ENCODE peak calls at places on chromosomes 5 and 9, in eight cellular contexts. Y, E, U, Q, H, G, K and M are unnamed samples.

GRCh38 chr9:20092560-20092959 is 303.7 kb upstream of the SLC24A2 start:
- DNase-seq in Y (no peak), E (no peak), U (no peak), Q (no peak), H (no peak), G (no peak), K (no peak), M (no peak)

GRCh38 chr5:115501457-115501856 is 43.1 kb downstream of the FEM1C start:
- DNase-seq in Y (no peak), E (no peak), U (no peak), Q (no peak), H (no peak), G (peak), K (no peak), M (no peak)

GRCh38 chr5:180104131-180104530 is 32.6 kb upstream of the RNF130 start:
- DNase-seq in Y (no peak), E (peak), U (no peak), Q (no peak), H (no peak), G (no peak), K (no peak), M (no peak)

GRCh38 chr9:591292-591691 is 250.2 kb upstream of the DMRT1 start:
- DNase-seq in Y (no peak), E (no peak), U (no peak), Q (peak), H (peak), G (peak), K (no peak), M (peak)

GRCh38 chr9:13033959-13034695 is 245.4 kb downstream of the MPDZ start:
- DNase-seq in Y (peak), E (peak), U (peak), Q (peak), H (peak), G (peak), K (no peak), M (peak)

GRCh38 chr5:151733727-151734408 is 24.6 kb downstream of the ATOX1 start:
- DNase-seq in Y (no peak), E (no peak), U (no peak), Q (no peak), H (no peak), G (no peak), K (no peak), M (peak)

GRCh38 chr5:38443390-38443789 is 113.1 kb downstream of the LIFR start:
- DNase-seq in Y (no peak), E (no peak), U (no peak), Q (no peak), H (no peak), G (no peak), K (no peak), M (no peak)

GRCh38 chr9:134059661-134060395 is 8.0 kb downstream of the BRD3 start:
- DNase-seq in Y (peak), E (peak), U (no peak), Q (no peak), H (peak), G (peak), K (peak), M (no peak)

GRCh38 chr5:67530609-67531255 is 334.1 kb upstream of the CD180 start:
- DNase-seq in Y (no peak), E (no peak), U (peak), Q (no peak), H (no peak), G (no peak), K (no peak), M (no peak)

GRCh38 chr9:82202808-82203207 is 214.2 kb downstream of the SPATA31D1 start:
- DNase-seq in Y (no peak), E (no peak), U (peak), Q (no peak), H (no peak), G (no peak), K (no peak), M (peak)

GRCh38 chr5:98763001-98763630 is 10.3 kb upstream of the RGMB start:
- DNase-seq in Y (no peak), E (no peak), U (peak), Q (no peak), H (no peak), G (no peak), K (no peak), M (peak)

GRCh38 chr5:172343741-172344140 is 60.2 kb upstream of the UBTD2 start:
- DNase-seq in Y (no peak), E (no peak), U (no peak), Q (no peak), H (no peak), G (no peak), K (no peak), M (no peak)

GRCh38 chr5:181100121-181101015 is 30.6 kb downstream of the OR2V1 start:
- DNase-seq in Y (no peak), E (no peak), U (no peak), Q (no peak), H (no peak), G (no peak), K (no peak), M (no peak)

GRCh38 chr5:38013107-38013506 is 173.3 kb upstream of the GDNF start:
- DNase-seq in Y (no peak), E (no peak), U (no peak), Q (no peak), H (no peak), G (no peak), K (no peak), M (no peak)

GRCh38 chr9:121883281-121884056 is 209.6 kb downstream of the TTLL11 start:
- DNase-seq in Y (no peak), E (peak), U (no peak), Q (no peak), H (no peak), G (no peak), K (no peak), M (peak)

GRCh38 chr5:128669803-128670202 is 131.8 kb upstream of the FBN2 start:
- DNase-seq in Y (no peak), E (no peak), U (no peak), Q (peak), H (no peak), G (no peak), K (no peak), M (no peak)

GRCh38 chr9:113361304-113362018 is 12.1 kb downstream of the BSPRY start:
- DNase-seq in Y (no peak), E (peak), U (peak), Q (no peak), H (no peak), G (no peak), K (no peak), M (peak)

GRCh38 chr5:83927140-83927733 is 206.6 kb upstream of the HAPLN1 start:
- DNase-seq in Y (peak), E (peak), U (peak), Q (peak), H (peak), G (peak), K (peak), M (peak)

GRCh38 chr5:3098821-3099220 is 347.3 kb upstream of the IRX2 start:
- DNase-seq in Y (no peak), E (no peak), U (no peak), Q (no peak), H (no peak), G (no peak), K (no peak), M (no peak)

GRCh38 chr9:130936285-130937117 is 2.5 kb downstream of the FIBCD1 start:
- DNase-seq in Y (no peak), E (no peak), U (peak), Q (peak), H (peak), G (no peak), K (no peak), M (peak)

GRCh38 chr5:68544091-68544655 is 328.6 kb downstream of the PIK3R1 start:
- DNase-seq in Y (no peak), E (no peak), U (no peak), Q (no peak), H (no peak), G (no peak), K (no peak), M (no peak)

GRCh38 chr5:78907255-78907886 is 77.7 kb downstream of the ARSB start:
- DNase-seq in Y (peak), E (no peak), U (peak), Q (no peak), H (no peak), G (peak), K (peak), M (peak)

GRCh38 chr5:73482383-73483193 is 15.7 kb upstream of the BTF3 start:
- DNase-seq in Y (no peak), E (no peak), U (peak), Q (no peak), H (no peak), G (no peak), K (no peak), M (peak)

GRCh38 chr9:136572003-136572595 is 26.3 kb upstream of the NOTCH1 start:
- DNase-seq in Y (no peak), E (no peak), U (peak), Q (peak), H (no peak), G (peak), K (no peak), M (peak)

GRCh38 chr5:67431191-67431590 is 234.6 kb upstream of the CD180 start:
- DNase-seq in Y (no peak), E (no peak), U (peak), Q (no peak), H (no peak), G (no peak), K (no peak), M (peak)

GRCh38 chr9:134328341-134328840 is 2.1 kb downstream of the RXRA start:
- DNase-seq in Y (no peak), E (no peak), U (peak), Q (no peak), H (peak), G (peak), K (no peak), M (peak)

GRCh38 chr9:92236915-92237314 is 56.6 kb downstream of the IARS1 start:
- DNase-seq in Y (no peak), E (no peak), U (no peak), Q (no peak), H (no peak), G (no peak), K (no peak), M (no peak)

GRCh38 chr5:101897914-101898313 is 398.2 kb downstream of the SLCO4C1 start:
- DNase-seq in Y (no peak), E (no peak), U (no peak), Q (peak), H (no peak), G (no peak), K (no peak), M (no peak)

GRCh38 chr9:124304285-124304684 is 46.5 kb downstream of the NEK6 start:
- DNase-seq in Y (no peak), E (no peak), U (no peak), Q (no peak), H (no peak), G (no peak), K (no peak), M (no peak)

GRCh38 chr9:27086818-27087680 is 22.0 kb upstream of the TEK start:
- DNase-seq in Y (no peak), E (no peak), U (peak), Q (no peak), H (no peak), G (no peak), K (no peak), M (peak)

GRCh38 chr5:147835386-147835798 is 3.9 kb upstream of the SPINK1 start:
- DNase-seq in Y (no peak), E (no peak), U (peak), Q (peak), H (no peak), G (no peak), K (no peak), M (no peak)

GRCh38 chr5:139711067-139711851 is 63.1 kb downstream of the CXXC5 start:
- DNase-seq in Y (no peak), E (no peak), U (no peak), Q (peak), H (peak), G (peak), K (peak), M (peak)

GRCh38 chr9:137688725-137689124 is 69.9 kb downstream of the EHMT1 start:
- DNase-seq in Y (no peak), E (no peak), U (no peak), Q (no peak), H (no peak), G (no peak), K (no peak), M (no peak)

GRCh38 chr5:7867260-7867659 is 1.6 kb downstream of the FASTKD3 start:
- DNase-seq in Y (no peak), E (no peak), U (no peak), Q (no peak), H (no peak), G (no peak), K (no peak), M (no peak)

GRCh38 chr5:149407331-149408251 is 28.5 kb upstream of the IL17B start:
- DNase-seq in Y (no peak), E (no peak), U (no peak), Q (no peak), H (no peak), G (no peak), K (no peak), M (peak)

GRCh38 chr5:150172147-150172546 is 5.6 kb downstream of the CDX1 start:
- DNase-seq in Y (no peak), E (no peak), U (peak), Q (no peak), H (no peak), G (no peak), K (no peak), M (peak)

GRCh38 chr9:84343111-84343521 is 2.6 kb upstream of the SLC28A3 start:
- DNase-seq in Y (no peak), E (no peak), U (no peak), Q (no peak), H (no peak), G (no peak), K (no peak), M (peak)

GRCh38 chr9:114094971-114095370 is 4.1 kb downstream of the KIF12 start:
- DNase-seq in Y (no peak), E (peak), U (no peak), Q (no peak), H (no peak), G (no peak), K (no peak), M (no peak)

GRCh38 chr9:36878986-36879982 is 154.8 kb downstream of the PAX5 start:
- DNase-seq in Y (no peak), E (no peak), U (no peak), Q (no peak), H (no peak), G (no peak), K (no peak), M (no peak)

GRCh38 chr5:79962580-79963222 is 28.4 kb downstream of the MTX3 start:
- DNase-seq in Y (no peak), E (no peak), U (no peak), Q (no peak), H (no peak), G (no peak), K (no peak), M (no peak)

DNA sequence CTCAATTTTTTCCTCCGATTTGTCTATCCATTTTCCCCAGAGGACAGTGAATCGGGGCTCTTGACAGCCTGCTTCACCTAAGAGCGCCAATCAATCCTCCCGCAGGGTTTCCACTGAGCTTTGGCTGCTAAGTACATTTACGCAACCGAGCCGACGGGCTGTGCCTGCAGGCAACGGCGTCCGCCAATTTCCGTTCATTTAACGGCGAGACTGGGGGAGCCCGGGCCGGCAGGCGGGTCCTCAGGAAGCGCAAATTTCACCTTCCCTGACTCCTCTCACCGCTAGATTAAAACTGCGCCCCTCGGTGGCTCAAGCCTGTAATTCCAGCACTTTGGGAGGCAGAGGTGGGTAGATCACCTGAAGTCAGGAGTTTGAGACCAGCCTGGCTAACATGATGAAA is 2.7 kb upstream of the NXNL2 start:
- DNase-seq in Y (peak), E (no peak), U (peak), Q (peak), H (no peak), G (peak), K (no peak), M (peak)
- H3K4me3 ChIP-seq in Y (no peak), E (no peak), U (no peak), Q (peak), H (no peak), G (no peak), K (no peak), M (no peak)

DNA sequence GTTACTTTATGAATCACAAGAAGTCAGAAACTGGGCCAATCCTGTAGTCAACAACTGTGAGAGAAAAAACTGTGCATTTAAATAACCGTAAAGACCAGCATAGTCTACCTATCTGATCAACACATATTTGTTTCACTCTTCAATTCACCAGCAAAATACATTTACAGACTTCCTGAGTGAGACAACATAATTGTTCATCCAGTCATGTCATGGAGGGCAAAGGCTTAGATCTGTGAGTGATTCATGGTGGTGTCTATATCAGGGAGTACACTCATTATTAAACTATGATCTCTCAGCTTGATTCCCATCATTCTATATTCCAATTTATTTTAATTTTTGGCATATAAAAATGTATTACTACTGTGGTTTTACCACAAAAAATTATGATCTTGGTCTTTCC is 694.6 kb downstream of the DNAH5 start:
- DNase-seq in Y (no peak), E (no peak), U (no peak), Q (no peak), H (no peak), G (no peak), K (no peak), M (peak)
- TF ChIP-seq CTCF in Y (no peak), E (no peak), U (no peak), Q (no peak), H (no peak), G (no peak), K (no peak), M (no peak)

DNA sequence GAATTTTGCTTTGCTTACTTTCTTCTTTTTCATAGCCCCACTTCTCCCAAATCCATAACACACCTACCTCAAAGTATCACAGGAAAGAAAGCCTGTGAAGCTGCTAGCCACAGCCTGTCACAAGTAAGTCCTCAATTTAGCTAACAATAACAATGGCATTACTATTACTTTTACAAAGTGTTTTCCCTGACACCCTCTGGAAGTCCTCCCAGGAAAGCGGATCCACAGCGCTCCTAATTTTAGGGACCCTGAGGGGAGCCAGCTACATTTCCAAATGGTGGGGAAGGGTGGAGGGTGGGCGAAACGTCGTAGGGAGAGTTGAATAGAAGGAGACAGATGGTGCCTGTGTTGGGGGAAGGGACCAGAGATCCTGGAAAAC is 554 bp upstream of the WWC1 start:
- DNase-seq in Y (no peak), E (no peak), U (no peak), Q (no peak), H (no peak), G (no peak), K (no peak), M (no peak)
- H3K4me3 ChIP-seq in Y (no peak), E (no peak), U (peak), Q (peak), H (no peak), G (peak), K (peak), M (no peak)

GRCh38 chr9:117451336-117451735 is 36.5 kb upstream of the ASTN2 start:
- DNase-seq in Y (no peak), E (no peak), U (no peak), Q (no peak), H (no peak), G (no peak), K (no peak), M (no peak)

GRCh38 chr9:117444466-117444865 is 29.6 kb upstream of the ASTN2 start:
- DNase-seq in Y (no peak), E (no peak), U (no peak), Q (no peak), H (no peak), G (no peak), K (no peak), M (no peak)

GRCh38 chr9:117448066-117448465 is 33.2 kb upstream of the ASTN2 start:
- DNase-seq in Y (no peak), E (no peak), U (no peak), Q (no peak), H (no peak), G (no peak), K (no peak), M (no peak)
- TF ChIP-seq CTCF in Y (no peak), E (no peak), U (no peak), Q (no peak), H (no peak), G (no peak), K (no peak), M (no peak)

GRCh38 chr5:25568989-25569625 is 924.3 kb upstream of the CDH10 start:
- DNase-seq in Y (no peak), E (no peak), U (no peak), Q (no peak), H (no peak), G (no peak), K (no peak), M (no peak)
- H3K4me3 ChIP-seq in Y (no peak), E (no peak), U (no peak), Q (no peak), H (no peak), G (no peak), K (no peak), M (no peak)

GRCh38 chr5:158014367-158014766 is 155.4 kb upstream of the CLINT1 start:
- DNase-seq in Y (no peak), E (no peak), U (no peak), Q (no peak), H (no peak), G (no peak), K (no peak), M (no peak)

GRCh38 chr5:158011420-158011819 is 152.5 kb upstream of the CLINT1 start:
- DNase-seq in Y (no peak), E (no peak), U (no peak), Q (no peak), H (no peak), G (no peak), K (no peak), M (no peak)

GRCh38 chr5:158013303-158013702 is 154.4 kb upstream of the CLINT1 start:
- DNase-seq in Y (no peak), E (no peak), U (no peak), Q (no peak), H (no peak), G (no peak), K (no peak), M (no peak)

GRCh38 chr5:158010831-158011230 is 151.9 kb upstream of the CLINT1 start:
- DNase-seq in Y (no peak), E (no peak), U (no peak), Q (no peak), H (no peak), G (no peak), K (no peak), M (no peak)

GRCh38 chr5:158013939-158014338 is 155.0 kb upstream of the CLINT1 start:
- DNase-seq in Y (peak), E (no peak), U (peak), Q (peak), H (peak), G (no peak), K (no peak), M (peak)
- TF ChIP-seq CTCF in Y (no peak), E (no peak), U (peak), Q (peak), H (peak), G (peak), K (peak), M (peak)

GRCh38 chr5:142324377-142324870 is 397 bp downstream of the SPRY4 start:
- DNase-seq in Y (no peak), E (no peak), U (no peak), Q (no peak), H (no peak), G (peak), K (no peak), M (no peak)

GRCh38 chr5:142327111-142327842 is 2.5 kb upstream of the SPRY4 start:
- DNase-seq in Y (no peak), E (peak), U (peak), Q (no peak), H (no peak), G (no peak), K (no peak), M (peak)

GRCh38 chr5:142324871-142325676 is at the start of gene SPRY4:
- DNase-seq in Y (peak), E (peak), U (peak), Q (peak), H (peak), G (peak), K (peak), M (peak)

GRCh38 chr5:142326480-142326938 is 1.7 kb upstream of the SPRY4 start:
- DNase-seq in Y (no peak), E (no peak), U (peak), Q (no peak), H (no peak), G (no peak), K (no peak), M (peak)

GRCh38 chr5:142325677-142326479 is 1.1 kb upstream of the SPRY4 start:
- DNase-seq in Y (peak), E (peak), U (peak), Q (peak), H (peak), G (peak), K (no peak), M (peak)
- H3K4me3 ChIP-seq in Y (peak), E (no peak), U (peak), Q (peak), H (no peak), G (peak), K (peak), M (peak)